ENCODE peak calls at places on chromosomes 4 and X, in six cellular contexts. One of them, this sample, is unnamed.

GRCh38 chr4:7381890-7382633 is 52.7 kb downstream of the PSAPL1 start:
- DNase-seq in ascending aorta: no peak
- DNase-seq in breast epithelium: no peak
- DNase-seq in activated B cell treated with CpG ODN at 0.5 μM for 24 hours: no peak
- DNase-seq in fibroblast of mammary gland: no peak
- DNase-seq in cardiac fibroblast: no peak
- DNase-seq in this sample: no peak

GRCh38 chr4:84985952-84986351 is 19.5 kb upstream of the WDFY3 start:
- DNase-seq in ascending aorta: no peak
- DNase-seq in breast epithelium: no peak
- DNase-seq in activated B cell treated with CpG ODN at 0.5 μM for 24 hours: no peak
- DNase-seq in fibroblast of mammary gland: peak
- DNase-seq in cardiac fibroblast: peak
- DNase-seq in this sample: no peak

GRCh38 chrX:39484669-39485068 is 613.1 kb downstream of the BCOR start:
- DNase-seq in ascending aorta: no peak
- DNase-seq in breast epithelium: no peak
- DNase-seq in activated B cell treated with CpG ODN at 0.5 μM for 24 hours: no peak
- DNase-seq in fibroblast of mammary gland: no peak
- DNase-seq in cardiac fibroblast: no peak
- DNase-seq in this sample: no peak

GRCh38 chrX:44785652-44786051 is 58.2 kb upstream of the DUSP21 start:
- DNase-seq in ascending aorta: no peak
- DNase-seq in breast epithelium: no peak
- DNase-seq in activated B cell treated with CpG ODN at 0.5 μM for 24 hours: no peak
- DNase-seq in fibroblast of mammary gland: peak
- DNase-seq in cardiac fibroblast: peak
- DNase-seq in this sample: no peak

GRCh38 chr4:42454755-42455154 is 57.5 kb downstream of the SHISA3 start:
- DNase-seq in ascending aorta: no peak
- DNase-seq in breast epithelium: no peak
- DNase-seq in activated B cell treated with CpG ODN at 0.5 μM for 24 hours: no peak
- DNase-seq in fibroblast of mammary gland: no peak
- DNase-seq in cardiac fibroblast: peak
- DNase-seq in this sample: no peak

GRCh38 chr4:52234539-52235174 is 183.6 kb downstream of the SPATA18 start:
- DNase-seq in ascending aorta: no peak
- DNase-seq in breast epithelium: no peak
- DNase-seq in activated B cell treated with CpG ODN at 0.5 μM for 24 hours: no peak
- DNase-seq in fibroblast of mammary gland: peak
- DNase-seq in cardiac fibroblast: peak
- DNase-seq in this sample: no peak

GRCh38 chrX:145213504-145213903 is 33.8 kb upstream of the SPANXN1 start:
- DNase-seq in ascending aorta: no peak
- DNase-seq in breast epithelium: no peak
- DNase-seq in activated B cell treated with CpG ODN at 0.5 μM for 24 hours: no peak
- DNase-seq in fibroblast of mammary gland: peak
- DNase-seq in cardiac fibroblast: peak
- DNase-seq in this sample: peak

GRCh38 chrX:20517565-20517964 is 250.9 kb upstream of the RPS6KA3 start:
- DNase-seq in ascending aorta: no peak
- DNase-seq in breast epithelium: no peak
- DNase-seq in activated B cell treated with CpG ODN at 0.5 μM for 24 hours: no peak
- DNase-seq in fibroblast of mammary gland: peak
- DNase-seq in cardiac fibroblast: no peak
- DNase-seq in this sample: no peak

GRCh38 chr4:86810867-86811266 is 38.3 kb downstream of the SLC10A6 start:
- DNase-seq in ascending aorta: no peak
- DNase-seq in breast epithelium: no peak
- DNase-seq in activated B cell treated with CpG ODN at 0.5 μM for 24 hours: no peak
- DNase-seq in fibroblast of mammary gland: no peak
- DNase-seq in cardiac fibroblast: no peak
- DNase-seq in this sample: no peak

GRCh38 chr4:65007841-65008439 is 598.7 kb upstream of the TECRL start:
- DNase-seq in ascending aorta: no peak
- DNase-seq in breast epithelium: no peak
- DNase-seq in activated B cell treated with CpG ODN at 0.5 μM for 24 hours: no peak
- DNase-seq in fibroblast of mammary gland: peak
- DNase-seq in cardiac fibroblast: peak
- DNase-seq in this sample: peak

GRCh38 chr4:57064811-57065711 is 45.1 kb downstream of the IGFBP7 start:
- DNase-seq in ascending aorta: no peak
- DNase-seq in breast epithelium: peak
- DNase-seq in activated B cell treated with CpG ODN at 0.5 μM for 24 hours: no peak
- DNase-seq in fibroblast of mammary gland: peak
- DNase-seq in cardiac fibroblast: peak
- DNase-seq in this sample: no peak

GRCh38 chr4:3294401-3295241 is 1.8 kb downstream of the RGS12 start:
- DNase-seq in ascending aorta: no peak
- DNase-seq in breast epithelium: peak
- DNase-seq in activated B cell treated with CpG ODN at 0.5 μM for 24 hours: no peak
- DNase-seq in fibroblast of mammary gland: no peak
- DNase-seq in cardiac fibroblast: no peak
- DNase-seq in this sample: no peak

GRCh38 chr4:108181704-108182103 is 13.0 kb upstream of the LEF1 start:
- DNase-seq in ascending aorta: no peak
- DNase-seq in breast epithelium: no peak
- DNase-seq in activated B cell treated with CpG ODN at 0.5 μM for 24 hours: no peak
- DNase-seq in fibroblast of mammary gland: no peak
- DNase-seq in cardiac fibroblast: no peak
- DNase-seq in this sample: no peak

GRCh38 chrX:102651968-102652744 is 873 bp downstream of the GPRASP1 start:
- DNase-seq in ascending aorta: no peak
- DNase-seq in breast epithelium: peak
- DNase-seq in activated B cell treated with CpG ODN at 0.5 μM for 24 hours: no peak
- DNase-seq in fibroblast of mammary gland: peak
- DNase-seq in cardiac fibroblast: peak
- DNase-seq in this sample: no peak

GRCh38 chr4:53886090-53886489 is 178.3 kb downstream of the CHIC2 start:
- DNase-seq in ascending aorta: no peak
- DNase-seq in breast epithelium: peak
- DNase-seq in activated B cell treated with CpG ODN at 0.5 μM for 24 hours: no peak
- DNase-seq in fibroblast of mammary gland: no peak
- DNase-seq in cardiac fibroblast: no peak
- DNase-seq in this sample: no peak

GRCh38 chr4:53895137-53895536 is 169.3 kb downstream of the CHIC2 start:
- DNase-seq in ascending aorta: no peak
- DNase-seq in breast epithelium: no peak
- DNase-seq in activated B cell treated with CpG ODN at 0.5 μM for 24 hours: no peak
- DNase-seq in fibroblast of mammary gland: no peak
- DNase-seq in cardiac fibroblast: no peak
- DNase-seq in this sample: no peak

GRCh38 chr4:53885668-53886067 is 178.7 kb downstream of the CHIC2 start:
- DNase-seq in ascending aorta: no peak
- DNase-seq in breast epithelium: no peak
- DNase-seq in activated B cell treated with CpG ODN at 0.5 μM for 24 hours: no peak
- DNase-seq in fibroblast of mammary gland: no peak
- DNase-seq in cardiac fibroblast: no peak
- DNase-seq in this sample: no peak

GRCh38 chr4:53889335-53890084 is 174.9 kb downstream of the CHIC2 start:
- DNase-seq in ascending aorta: no peak
- DNase-seq in breast epithelium: no peak
- DNase-seq in activated B cell treated with CpG ODN at 0.5 μM for 24 hours: no peak
- DNase-seq in fibroblast of mammary gland: peak
- DNase-seq in cardiac fibroblast: peak
- DNase-seq in this sample: no peak
- TF ChIP-seq CTCF in ascending aorta: no peak
- TF ChIP-seq CTCF in breast epithelium: no peak
- TF ChIP-seq CTCF in activated B cell treated with CpG ODN at 0.5 μM for 24 hours: no peak
- TF ChIP-seq CTCF in fibroblast of mammary gland: peak
- TF ChIP-seq CTCF in cardiac fibroblast: no peak
- TF ChIP-seq CTCF in this sample: no peak

DNA sequence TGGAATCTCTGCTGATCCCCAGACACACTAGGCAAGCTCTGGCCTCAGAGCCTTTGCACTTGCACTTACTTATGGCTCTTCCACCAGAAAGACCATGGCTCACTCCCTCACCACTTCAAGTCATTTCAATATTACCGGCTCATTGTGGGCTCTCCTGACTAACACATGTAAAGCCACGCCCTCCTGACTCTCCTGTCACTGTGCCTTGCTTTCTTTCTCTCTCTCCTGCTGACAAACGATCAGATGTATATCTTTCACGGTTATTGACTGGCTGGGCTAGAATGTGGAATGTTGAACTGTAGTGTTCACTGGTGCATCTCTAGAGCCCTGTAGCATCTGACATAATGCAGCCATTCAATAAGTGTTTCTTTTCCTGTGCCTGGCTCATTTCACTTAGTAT is 425.1 kb downstream of the RAB28 start:
- DNase-seq in ascending aorta: no peak
- DNase-seq in breast epithelium: no peak
- DNase-seq in activated B cell treated with CpG ODN at 0.5 μM for 24 hours: no peak
- DNase-seq in fibroblast of mammary gland: no peak
- DNase-seq in cardiac fibroblast: no peak
- DNase-seq in this sample: no peak
- TF ChIP-seq CTCF in ascending aorta: no peak
- TF ChIP-seq CTCF in breast epithelium: no peak
- TF ChIP-seq CTCF in activated B cell treated with CpG ODN at 0.5 μM for 24 hours: no peak
- TF ChIP-seq CTCF in fibroblast of mammary gland: no peak
- TF ChIP-seq CTCF in cardiac fibroblast: no peak
- TF ChIP-seq CTCF in this sample: no peak

DNA sequence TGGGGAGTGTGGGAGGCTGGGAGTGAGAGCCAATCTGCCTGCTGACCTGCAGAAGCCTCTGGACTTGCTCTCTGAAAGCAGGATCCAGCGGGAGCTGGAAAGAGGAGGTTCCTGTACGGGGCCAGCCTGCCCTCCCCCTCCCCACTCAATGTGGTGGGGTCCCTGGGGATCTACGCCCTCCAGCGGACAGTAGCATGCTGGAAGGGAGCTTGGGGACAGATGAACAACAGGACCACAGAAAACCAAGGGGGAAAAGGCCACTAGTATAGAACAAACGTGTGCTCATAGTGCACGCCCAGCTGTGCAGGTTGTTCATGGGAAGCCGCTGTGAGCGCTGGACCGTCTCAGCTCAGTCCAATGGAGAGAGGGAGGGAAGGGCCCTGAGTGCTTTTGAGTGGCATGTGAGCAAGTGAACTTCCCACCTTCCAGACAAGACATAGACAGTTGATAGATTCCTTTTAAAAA is 15.8 kb downstream of the HMX1 start:
- DNase-seq in ascending aorta: no peak
- DNase-seq in breast epithelium: no peak
- DNase-seq in activated B cell treated with CpG ODN at 0.5 μM for 24 hours: no peak
- DNase-seq in fibroblast of mammary gland: no peak
- DNase-seq in cardiac fibroblast: no peak
- DNase-seq in this sample: no peak
- TF ChIP-seq CTCF in ascending aorta: no peak
- TF ChIP-seq CTCF in breast epithelium: no peak
- TF ChIP-seq CTCF in activated B cell treated with CpG ODN at 0.5 μM for 24 hours: no peak
- TF ChIP-seq CTCF in fibroblast of mammary gland: no peak
- TF ChIP-seq CTCF in cardiac fibroblast: no peak
- TF ChIP-seq CTCF in this sample: no peak

DNA sequence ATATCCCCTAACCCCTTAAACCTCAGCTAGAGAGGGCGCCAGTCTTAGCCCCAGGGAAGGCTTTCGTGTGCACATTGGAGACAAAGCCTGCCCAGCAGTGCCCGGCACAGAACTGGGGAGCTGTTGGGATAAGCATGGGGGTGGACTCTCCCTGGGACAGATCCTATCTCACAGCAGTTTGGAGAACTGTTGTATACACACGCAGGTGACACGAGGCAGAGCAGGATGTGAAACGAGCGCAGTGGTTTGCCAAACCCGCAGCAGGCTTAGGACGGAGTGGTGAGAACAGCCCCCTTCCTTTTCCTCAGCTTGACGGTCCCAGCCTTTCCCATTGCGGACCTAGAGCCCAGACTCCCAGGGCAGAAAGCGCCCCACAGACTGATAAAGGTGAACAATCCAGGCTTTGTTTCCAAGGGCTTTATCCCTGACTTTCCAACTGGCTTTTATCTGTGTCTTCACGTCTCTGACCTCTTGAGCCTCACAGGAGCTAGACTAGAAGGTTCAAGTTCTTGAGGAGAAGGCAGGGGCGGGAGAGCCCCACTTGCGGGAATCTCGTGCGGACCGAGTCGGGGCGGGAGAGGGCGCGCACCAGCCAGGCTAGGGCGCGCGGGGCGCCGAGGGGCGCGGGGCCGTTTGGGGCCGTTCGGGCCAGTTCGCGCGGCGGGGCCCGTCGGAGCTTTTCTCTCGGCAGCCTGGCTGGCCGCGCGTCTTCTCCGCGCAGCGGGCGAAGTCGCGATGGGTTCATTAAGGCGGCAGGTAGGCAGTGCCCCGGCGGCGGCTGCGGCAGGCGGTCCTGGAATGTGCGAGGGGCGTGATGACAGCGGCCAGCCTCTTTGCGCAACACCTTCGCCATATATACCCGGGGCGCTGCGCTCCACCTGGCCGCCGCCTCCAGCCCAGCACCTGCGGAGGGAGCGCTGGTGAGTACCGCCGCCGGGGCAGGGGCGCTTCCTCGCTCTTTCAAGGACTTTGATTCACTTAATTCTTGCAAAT is at the start of gene SLC34A2:
- DNase-seq in ascending aorta: no peak
- DNase-seq in breast epithelium: peak
- DNase-seq in activated B cell treated with CpG ODN at 0.5 μM for 24 hours: no peak
- DNase-seq in fibroblast of mammary gland: no peak
- DNase-seq in cardiac fibroblast: no peak
- DNase-seq in this sample: no peak
- TF ChIP-seq CTCF in ascending aorta: no peak
- TF ChIP-seq CTCF in breast epithelium: no peak
- TF ChIP-seq CTCF in activated B cell treated with CpG ODN at 0.5 μM for 24 hours: no peak
- TF ChIP-seq CTCF in fibroblast of mammary gland: no peak
- TF ChIP-seq CTCF in cardiac fibroblast: no peak
- TF ChIP-seq CTCF in this sample: no peak

GRCh38 chrX:67568769-67569168 is 24.9 kb downstream of the AR start:
- DNase-seq in ascending aorta: no peak
- DNase-seq in breast epithelium: no peak
- DNase-seq in activated B cell treated with CpG ODN at 0.5 μM for 24 hours: no peak
- DNase-seq in fibroblast of mammary gland: peak
- DNase-seq in cardiac fibroblast: peak
- DNase-seq in this sample: no peak
- TF ChIP-seq CTCF in ascending aorta: no peak
- TF ChIP-seq CTCF in breast epithelium: no peak
- TF ChIP-seq CTCF in activated B cell treated with CpG ODN at 0.5 μM for 24 hours: no peak
- TF ChIP-seq CTCF in fibroblast of mammary gland: no peak
- TF ChIP-seq CTCF in cardiac fibroblast: no peak
- TF ChIP-seq CTCF in this sample: no peak

DNA sequence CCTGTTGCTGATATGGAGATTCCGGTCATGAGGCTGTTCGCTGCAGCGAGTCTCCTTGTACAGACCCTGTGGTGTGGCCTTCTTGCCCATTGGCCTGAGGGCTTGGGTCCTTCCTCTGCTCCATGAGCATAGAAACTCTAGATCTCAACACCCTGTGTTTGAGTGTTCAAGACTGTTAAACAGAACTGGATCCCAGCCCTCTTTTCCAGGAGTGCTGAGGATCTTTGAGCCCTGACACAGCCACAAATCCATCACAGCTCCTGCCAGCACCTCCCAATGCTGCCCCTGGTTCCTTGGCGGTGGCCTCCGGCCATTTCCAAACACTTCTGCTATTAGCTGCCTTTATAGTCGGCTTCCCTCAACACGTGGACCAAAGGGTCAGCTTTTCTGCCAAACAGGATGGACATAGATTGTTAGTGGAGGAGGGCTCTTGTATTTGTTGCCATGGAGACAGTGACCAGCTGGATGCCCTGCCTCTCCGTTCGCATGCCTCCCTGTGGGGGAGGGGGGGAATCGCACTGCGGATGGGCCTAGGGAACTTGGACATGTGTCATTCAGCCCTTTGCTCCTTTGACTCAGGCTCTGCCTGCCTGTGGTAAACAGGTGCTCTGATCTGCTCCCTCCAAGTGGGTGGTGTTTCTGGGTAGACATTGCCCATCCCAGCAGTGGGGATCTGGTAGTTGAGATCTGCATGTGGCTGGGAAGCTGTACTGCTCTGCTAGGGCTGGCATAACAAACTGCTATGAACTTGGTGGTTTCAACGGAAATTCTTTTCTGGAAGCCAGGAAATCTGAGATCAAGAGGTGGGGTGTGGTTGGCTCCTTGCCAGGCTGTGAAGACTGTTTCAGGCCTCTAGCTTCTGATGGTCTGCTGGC is 6.9 kb upstream of the WDR1 start:
- DNase-seq in ascending aorta: no peak
- DNase-seq in breast epithelium: no peak
- DNase-seq in activated B cell treated with CpG ODN at 0.5 μM for 24 hours: no peak
- DNase-seq in fibroblast of mammary gland: peak
- DNase-seq in cardiac fibroblast: peak
- DNase-seq in this sample: no peak
- TF ChIP-seq CTCF in ascending aorta: no peak
- TF ChIP-seq CTCF in breast epithelium: no peak
- TF ChIP-seq CTCF in activated B cell treated with CpG ODN at 0.5 μM for 24 hours: no peak
- TF ChIP-seq CTCF in fibroblast of mammary gland: no peak
- TF ChIP-seq CTCF in cardiac fibroblast: no peak
- TF ChIP-seq CTCF in this sample: no peak

This sample was measured in HL-60.